ENCODE peak calls at places on chromosomes 12 and 14, in five cellular contexts. E is ovary, S is fibroblast of lung, R is psoas muscle, J is esophagus squamous epithelium. T is an unnamed sample.

GRCh38 chr12:29374913-29375312 is 6.1 kb downstream of the ERGIC2 start:
- DNase-seq in R (no peak), S (no peak), E (no peak), J (no peak), T (no peak)

GRCh38 chr12:823043-823698 is 70.8 kb downstream of the WNK1 start:
- DNase-seq in E (no peak), J (no peak), S (no peak), R (no peak), T (no peak)

GRCh38 chr12:80485222-80485987 is 41.4 kb downstream of the PTPRQ start:
- DNase-seq in S (no peak), E (no peak), J (no peak), R (no peak), T (no peak)

GRCh38 chr14:81303258-81303935 is 82.6 kb upstream of the GTF2A1 start:
- DNase-seq in E (no peak), S (no peak), R (peak; percentile 60), J (no peak), T (no peak)

GRCh38 chr12:114701104-114701414 is 17.1 kb upstream of the TBX3 start:
- DNase-seq in E (no peak), J (no peak), S (no peak), R (no peak), T (no peak)

GRCh38 chr14:55092326-55092725 is 36.7 kb upstream of the LGALS3 start:
- DNase-seq in R (no peak), E (no peak), J (no peak), S (no peak), T (no peak)

GRCh38 chr12:53180931-53181645 is 363 bp upstream of the CSAD start:
- DNase-seq in E (peak; percentile 88), S (peak; percentile 77), J (no peak), R (peak; percentile 90), T (peak; percentile 69)

GRCh38 chr14:22551597-22551982 is 37.4 kb downstream of the DAD1 start:
- DNase-seq in R (no peak), E (no peak), J (no peak), S (no peak), T (peak; percentile 52)

GRCh38 chr14:60648169-60648933 is 926 bp downstream of the SIX1 start:
- DNase-seq in J (no peak), S (no peak), R (peak; percentile 73), E (no peak), T (no peak)

GRCh38 chr12:102811125-102811737 is 105.8 kb downstream of the PAH start:
- DNase-seq in E (peak; percentile 55), J (no peak), R (peak; percentile 48), S (no peak), T (no peak)

GRCh38 chr12:54373619-54374554 is 9.6 kb upstream of the GPR84 start:
- DNase-seq in E (no peak), R (no peak), J (no peak), S (no peak), T (no peak)
- H3K4me1 ChIP-seq in E (peaks cover 11% of the 10 kb centered on the region), R (peaks cover 43% of the 10 kb centered on the region), J (peaks cover 40% of the 10 kb centered on the region), S (peaks cover 13% of the 10 kb centered on the region), T (peaks cover 3% of the 10 kb centered on the region)

DNA sequence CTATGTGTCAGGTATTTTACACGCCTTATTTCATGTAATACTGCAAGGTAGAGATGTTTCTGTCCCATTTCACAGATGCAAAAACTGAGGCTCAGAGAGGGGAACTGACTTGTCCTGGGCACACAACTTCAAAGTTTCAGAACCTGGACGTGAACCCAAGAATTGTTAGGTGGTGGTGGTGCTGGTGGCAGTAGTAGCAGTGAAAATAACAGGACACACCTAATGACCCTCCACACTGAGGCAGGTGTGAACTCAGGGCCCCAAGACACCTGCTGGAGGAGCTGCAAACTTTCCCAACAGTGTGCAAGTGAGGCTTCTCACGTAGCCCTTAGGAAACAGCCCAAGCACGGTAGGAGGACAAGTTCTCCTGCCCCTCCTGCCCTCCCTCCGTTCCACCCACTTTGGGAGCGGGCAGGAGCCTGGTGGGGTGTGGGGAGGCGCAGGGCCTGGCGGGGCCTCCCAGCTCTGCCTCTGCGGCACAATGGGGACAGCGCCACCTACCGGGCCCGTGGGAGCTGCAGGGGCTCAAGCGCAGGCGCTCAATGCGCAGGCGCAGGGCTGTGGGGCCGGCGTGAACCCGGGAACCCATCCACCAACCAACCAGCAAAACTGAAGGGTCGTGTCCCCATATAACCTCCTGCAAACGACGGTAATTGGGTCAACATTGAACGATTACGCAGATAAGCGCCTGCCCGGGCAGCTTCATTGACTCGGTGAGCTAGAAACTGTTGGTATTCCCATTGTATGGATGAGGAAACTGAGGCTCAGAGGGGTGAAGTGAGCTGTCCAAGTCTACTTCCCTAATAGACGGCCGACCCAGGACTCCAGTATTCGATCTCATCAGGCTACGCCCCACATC is 12.0 kb upstream of the TRPV4 start:
- DNase-seq in E (peak; percentile 92), S (peak; percentile 63), J (no peak), R (peak; percentile 91), T (peak; percentile 73)
- H3K4me3 ChIP-seq in E (no peak overlapping the region), S (peak overlapping the region; percentile 26), J (peak overlapping the region; percentile 16), R (peak overlapping the region; percentile 30), T (peak overlapping the region; percentile 59)

GRCh38 chr14:103156733-103157411 is 33.6 kb downstream of the TNFAIP2 start:
- DNase-seq in J (no peak), E (no peak), S (no peak), R (no peak), T (no peak)
- H3K4me1 ChIP-seq in J (peaks cover 3% of the 10 kb centered on the region), E (peaks cover 10% of the 10 kb centered on the region), S (peaks cover 2% of the 10 kb centered on the region), R (no peaks in the 10 kb centered on the region), T (no peaks in the 10 kb centered on the region)

DNA sequence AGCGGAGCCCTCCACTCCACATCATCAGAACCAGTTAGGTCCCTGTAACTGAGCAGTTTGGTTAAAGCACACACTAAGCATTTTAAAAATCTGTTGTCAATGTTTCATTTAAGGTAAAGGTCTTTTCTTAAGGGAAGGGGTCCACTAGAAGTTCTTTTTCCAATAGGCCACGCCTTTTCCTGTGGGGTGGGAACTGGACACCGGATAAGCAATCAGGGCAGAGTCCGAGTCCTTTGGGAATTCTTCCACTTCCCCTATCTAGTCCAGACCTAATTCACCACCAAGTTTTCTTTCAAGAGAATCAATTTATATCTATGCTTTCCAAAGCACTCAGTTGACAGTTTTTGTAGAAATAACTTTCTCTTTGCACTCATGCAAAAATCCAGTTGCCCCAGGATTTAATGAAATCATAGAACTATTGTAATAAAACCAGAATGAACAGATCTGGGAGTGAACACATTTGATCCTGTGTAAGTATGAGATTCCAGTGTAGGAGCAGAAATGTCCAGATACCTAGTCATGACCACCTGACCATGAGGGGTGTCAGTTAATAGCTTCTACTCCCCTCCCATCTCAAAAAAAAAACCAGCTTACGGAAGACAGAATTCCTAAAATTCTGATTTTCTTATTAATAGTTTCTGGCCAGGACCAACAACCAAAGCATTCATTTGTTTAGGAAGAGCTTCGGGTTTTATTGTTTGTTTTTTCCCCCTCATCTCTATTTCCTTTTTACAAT is 11.7 kb downstream of the VPS37B start:
- DNase-seq in E (no peak), S (peak; percentile 64), J (no peak), R (no peak), T (no peak)
- H3K4me3 ChIP-seq in E (no peak overlapping the region), S (no peak overlapping the region), J (no peak overlapping the region), R (no peak overlapping the region), T (no peak overlapping the region)

GRCh38 chr12:110348431-110349059 is 55.0 kb downstream of the ANAPC7 start:
- DNase-seq in J (no peak), R (no peak), E (no peak), S (no peak), T (no peak)

GRCh38 chr12:110351119-110351518 is 52.4 kb downstream of the ANAPC7 start:
- DNase-seq in S (no peak), J (no peak), E (no peak), R (no peak), T (no peak)

GRCh38 chr12:110347767-110348166 is 55.7 kb downstream of the ANAPC7 start:
- DNase-seq in S (no peak), E (no peak), J (no peak), R (no peak), T (no peak)

GRCh38 chr12:110349096-110349495 is 54.4 kb downstream of the ANAPC7 start:
- DNase-seq in E (no peak), J (no peak), S (no peak), R (no peak), T (no peak)

GRCh38 chr12:110349521-110350151 is 53.9 kb downstream of the ANAPC7 start:
- DNase-seq in R (no peak), S (no peak), J (no peak), E (no peak), T (peak; percentile 41)
- H3K4me1 ChIP-seq in R (no peaks in the 10 kb centered on the region), S (no peaks in the 10 kb centered on the region), J (peaks cover 4% of the 10 kb centered on the region), E (no peaks in the 10 kb centered on the region), T (peaks cover 19% of the 10 kb centered on the region)

GRCh38 chr14:35406090-35406489 is 1.5 kb upstream of the NFKBIA start:
- DNase-seq in J (no peak), S (no peak), E (no peak), R (no peak), T (no peak)
- H3K4me3 ChIP-seq in J (peak overlapping the region; percentile 99), S (no peak overlapping the region), E (peak overlapping the region; percentile 95), R (peak overlapping the region; percentile 98), T (peak overlapping the region; percentile 86)